ENCODE peak calls at places on chromosomes 2 and 18, in six cellular contexts. One of them, this sample, is unnamed.

GRCh38 chr2:88622307-88622706 is 5.0 kb downstream of the EIF2AK3 start:
- DNase-seq in GM10248: no peak
- DNase-seq in fibroblast of lung: no peak
- DNase-seq in B cell: no peak
- DNase-seq in HFFc6: no peak
- DNase-seq in RWPE1: no peak
- DNase-seq in this sample: no peak

GRCh38 chr2:233857511-233858118 is 3.3 kb upstream of the HJURP start:
- DNase-seq in GM10248: no peak
- DNase-seq in fibroblast of lung: no peak
- DNase-seq in B cell: peak
- DNase-seq in HFFc6: no peak
- DNase-seq in RWPE1: no peak
- DNase-seq in this sample: peak

GRCh38 chr2:233756429-233757081 is 3.5 kb upstream of the UGT1A1 start:
- DNase-seq in GM10248: no peak
- DNase-seq in fibroblast of lung: no peak
- DNase-seq in B cell: no peak
- DNase-seq in HFFc6: no peak
- DNase-seq in RWPE1: no peak
- DNase-seq in this sample: no peak

GRCh38 chr2:96923810-96924774 is 54.2 kb upstream of the SEMA4C start:
- DNase-seq in GM10248: no peak
- DNase-seq in fibroblast of lung: no peak
- DNase-seq in B cell: no peak
- DNase-seq in HFFc6: no peak
- DNase-seq in RWPE1: no peak
- DNase-seq in this sample: peak

GRCh38 chr2:176704282-176704773 is 435.1 kb downstream of the MTX2 start:
- DNase-seq in GM10248: no peak
- DNase-seq in fibroblast of lung: no peak
- DNase-seq in B cell: no peak
- DNase-seq in HFFc6: no peak
- DNase-seq in RWPE1: no peak
- DNase-seq in this sample: no peak

GRCh38 chr2:107376910-107377309 is 449.8 kb upstream of the RGPD4 start:
- DNase-seq in GM10248: no peak
- DNase-seq in fibroblast of lung: no peak
- DNase-seq in B cell: no peak
- DNase-seq in HFFc6: no peak
- DNase-seq in RWPE1: no peak
- DNase-seq in this sample: no peak

GRCh38 chr18:54434453-54434852 is 76.7 kb downstream of the C18orf54 start:
- DNase-seq in GM10248: no peak
- DNase-seq in fibroblast of lung: no peak
- DNase-seq in B cell: no peak
- DNase-seq in HFFc6: no peak
- DNase-seq in RWPE1: no peak
- DNase-seq in this sample: no peak

GRCh38 chr2:101124684-101125366 is 26.4 kb downstream of the TBC1D8 start:
- DNase-seq in GM10248: no peak
- DNase-seq in fibroblast of lung: peak
- DNase-seq in B cell: no peak
- DNase-seq in HFFc6: peak
- DNase-seq in RWPE1: peak
- DNase-seq in this sample: no peak

GRCh38 chr2:15890936-15891905 is 49.1 kb upstream of the MYCN start:
- DNase-seq in GM10248: no peak
- DNase-seq in fibroblast of lung: peak
- DNase-seq in B cell: no peak
- DNase-seq in HFFc6: no peak
- DNase-seq in RWPE1: peak
- DNase-seq in this sample: no peak

GRCh38 chr18:49476664-49477411 is 10.2 kb downstream of the C18orf32 start:
- DNase-seq in GM10248: no peak
- DNase-seq in fibroblast of lung: peak
- DNase-seq in B cell: no peak
- DNase-seq in HFFc6: peak
- DNase-seq in RWPE1: peak
- DNase-seq in this sample: no peak

GRCh38 chr18:57035590-57035989 is 111.3 kb upstream of the BOD1L2 start:
- DNase-seq in GM10248: no peak
- DNase-seq in fibroblast of lung: no peak
- DNase-seq in B cell: no peak
- DNase-seq in HFFc6: no peak
- DNase-seq in RWPE1: no peak
- DNase-seq in this sample: no peak

GRCh38 chr2:103161456-103162289 is 399.8 kb downstream of the TMEM182 start:
- DNase-seq in GM10248: peak
- DNase-seq in fibroblast of lung: peak
- DNase-seq in B cell: peak
- DNase-seq in HFFc6: peak
- DNase-seq in RWPE1: peak
- DNase-seq in this sample: peak

GRCh38 chr18:9454061-9454703 is 21.1 kb upstream of the RALBP1 start:
- DNase-seq in GM10248: no peak
- DNase-seq in fibroblast of lung: peak
- DNase-seq in B cell: no peak
- DNase-seq in HFFc6: peak
- DNase-seq in RWPE1: peak
- DNase-seq in this sample: no peak

GRCh38 chr2:192208848-192209247 is 14.1 kb upstream of the TMEFF2 start:
- DNase-seq in GM10248: no peak
- DNase-seq in fibroblast of lung: peak
- DNase-seq in B cell: no peak
- DNase-seq in HFFc6: no peak
- DNase-seq in RWPE1: no peak
- DNase-seq in this sample: no peak

GRCh38 chr2:150466770-150467640 is 20.5 kb downstream of the RND3 start:
- DNase-seq in GM10248: no peak
- DNase-seq in fibroblast of lung: peak
- DNase-seq in B cell: no peak
- DNase-seq in HFFc6: peak
- DNase-seq in RWPE1: no peak
- DNase-seq in this sample: no peak

DNA sequence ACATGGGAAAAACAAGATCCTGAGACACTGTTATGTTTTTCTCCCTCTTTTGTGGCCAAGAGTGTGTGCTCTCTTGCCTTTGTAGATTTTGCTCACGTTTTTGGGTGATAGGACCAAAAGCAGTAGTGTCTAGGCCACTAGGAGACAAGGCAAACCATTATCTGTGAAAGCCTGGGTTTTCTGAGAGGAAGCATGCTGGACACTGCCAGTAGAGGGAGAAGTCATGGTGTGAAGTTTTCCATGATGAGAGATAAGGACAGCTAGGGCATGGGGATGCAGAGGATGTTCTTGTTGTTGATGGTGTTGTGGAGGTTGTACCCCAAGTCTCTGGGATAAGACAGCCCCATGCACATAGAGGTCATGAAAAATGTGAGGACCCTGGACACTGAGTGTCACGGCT is 285.3 kb downstream of the SOX11 start:
- DNase-seq in GM10248: peak
- DNase-seq in fibroblast of lung: no peak
- DNase-seq in B cell: no peak
- DNase-seq in HFFc6: no peak
- DNase-seq in RWPE1: no peak
- DNase-seq in this sample: no peak
- TF ChIP-seq CTCF in GM10248: no peak
- TF ChIP-seq CTCF in fibroblast of lung: no peak
- TF ChIP-seq CTCF in B cell: no peak
- TF ChIP-seq CTCF in HFFc6: no peak
- TF ChIP-seq CTCF in RWPE1: no peak
- TF ChIP-seq CTCF in this sample: no peak

GRCh38 chr2:120287183-120288015 is 34.7 kb downstream of the RALB start:
- DNase-seq in GM10248: peak
- DNase-seq in fibroblast of lung: peak
- DNase-seq in B cell: no peak
- DNase-seq in HFFc6: peak
- DNase-seq in RWPE1: peak
- DNase-seq in this sample: peak

GRCh38 chr2:120288016-120288373 is 35.3 kb downstream of the RALB start:
- DNase-seq in GM10248: no peak
- DNase-seq in fibroblast of lung: no peak
- DNase-seq in B cell: no peak
- DNase-seq in HFFc6: no peak
- DNase-seq in RWPE1: no peak
- DNase-seq in this sample: no peak

GRCh38 chr2:120278901-120279300 is 26.2 kb downstream of the RALB start:
- DNase-seq in GM10248: no peak
- DNase-seq in fibroblast of lung: no peak
- DNase-seq in B cell: no peak
- DNase-seq in HFFc6: no peak
- DNase-seq in RWPE1: no peak
- DNase-seq in this sample: no peak

GRCh38 chr2:120279708-120280107 is 27.1 kb downstream of the RALB start:
- DNase-seq in GM10248: no peak
- DNase-seq in fibroblast of lung: no peak
- DNase-seq in B cell: no peak
- DNase-seq in HFFc6: no peak
- DNase-seq in RWPE1: no peak
- DNase-seq in this sample: no peak

GRCh38 chr2:120283649-120284048 is 31.0 kb downstream of the RALB start:
- DNase-seq in GM10248: no peak
- DNase-seq in fibroblast of lung: peak
- DNase-seq in B cell: no peak
- DNase-seq in HFFc6: no peak
- DNase-seq in RWPE1: no peak
- DNase-seq in this sample: no peak
- TF ChIP-seq CTCF in GM10248: no peak
- TF ChIP-seq CTCF in fibroblast of lung: peak
- TF ChIP-seq CTCF in B cell: no peak
- TF ChIP-seq CTCF in HFFc6: peak
- TF ChIP-seq CTCF in RWPE1: no peak
- TF ChIP-seq CTCF in this sample: no peak

GRCh38 chr2:65919579-65920188 is 487.3 kb upstream of the SPRED2 start:
- DNase-seq in GM10248: no peak
- DNase-seq in fibroblast of lung: no peak
- DNase-seq in B cell: no peak
- DNase-seq in HFFc6: no peak
- DNase-seq in RWPE1: no peak
- DNase-seq in this sample: no peak
- TF ChIP-seq CTCF in GM10248: no peak
- TF ChIP-seq CTCF in fibroblast of lung: no peak
- TF ChIP-seq CTCF in B cell: no peak
- TF ChIP-seq CTCF in HFFc6: no peak
- TF ChIP-seq CTCF in RWPE1: no peak
- TF ChIP-seq CTCF in this sample: no peak

DNA sequence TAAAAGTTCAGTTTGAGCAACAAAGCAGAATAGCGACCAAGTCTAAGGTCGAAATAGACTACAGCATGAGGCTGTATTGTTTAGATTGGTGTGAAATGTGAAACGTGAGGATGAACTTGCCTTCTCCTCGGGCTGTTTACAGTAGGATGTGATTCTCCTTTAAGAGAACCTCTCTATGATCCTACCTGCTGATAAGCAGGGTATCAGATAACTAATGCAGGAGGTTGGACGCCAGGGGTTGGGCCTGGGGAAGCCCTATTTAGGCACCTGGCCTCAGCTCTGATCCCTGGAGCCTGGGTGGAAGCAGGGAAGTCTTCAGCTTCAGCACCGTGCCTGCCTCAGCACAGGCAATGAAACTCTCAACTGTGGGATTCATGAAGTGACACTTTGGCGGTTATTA is 11.4 kb downstream of the CRYGD start:
- DNase-seq in GM10248: no peak
- DNase-seq in fibroblast of lung: no peak
- DNase-seq in B cell: no peak
- DNase-seq in HFFc6: no peak
- DNase-seq in RWPE1: no peak
- DNase-seq in this sample: no peak
- TF ChIP-seq CTCF in GM10248: no peak
- TF ChIP-seq CTCF in fibroblast of lung: no peak
- TF ChIP-seq CTCF in B cell: no peak
- TF ChIP-seq CTCF in HFFc6: no peak
- TF ChIP-seq CTCF in RWPE1: no peak
- TF ChIP-seq CTCF in this sample: no peak

This sample was measured in activated CD8-positive, alpha-beta T cell treated with anti-CD3 and anti-CD28 coated beads for 36 hours.